ENCODE peak calls at places on chromosomes 11 and 22, in ten cellular contexts. V is SJCRH30, Z is AG04450, B is prostate gland, C is heart left ventricle, G is ovary, M is cardiac muscle cell, H is IMR-90, N is right lobe of liver, S is sigmoid colon. J is an unnamed sample.

GRCh38 chr11:131408011-131408640 is 37.7 kb downstream of the NTM start:
- DNase-seq in M (peak), C (no peak), N (no peak), B (no peak), Z (no peak), S (no peak), G (no peak), V (no peak), H (peak), J (peak)

GRCh38 chr11:41716862-41717261 is 257.4 kb upstream of the LRRC4C start:
- DNase-seq in V (no peak), N (no peak), Z (no peak), G (no peak), M (no peak), B (no peak), C (no peak), H (no peak), S (no peak), J (no peak)

GRCh38 chr11:114928260-114928870 is 250.0 kb downstream of the NXPE2 start:
- DNase-seq in V (no peak), C (no peak), G (no peak), H (no peak), B (no peak), Z (no peak), M (no peak), N (no peak), S (no peak), J (no peak)

GRCh38 chr22:21827628-21828267 is 39.7 kb downstream of the MAPK1 start:
- DNase-seq in H (no peak), Z (no peak), G (no peak), V (no peak), M (no peak), C (no peak), S (no peak), B (no peak), N (no peak), J (no peak)

GRCh38 chr11:130243816-130244215 is 70.9 kb downstream of the ZBTB44 start:
- DNase-seq in M (no peak), Z (no peak), B (no peak), N (no peak), V (no peak), S (no peak), C (no peak), H (no peak), G (no peak), J (no peak)

GRCh38 chr11:45021692-45022130 is 71.0 kb upstream of the TP53I11 start:
- DNase-seq in N (no peak), C (peak), H (peak), G (peak), M (peak), Z (no peak), B (no peak), S (peak), V (peak), J (no peak)

GRCh38 chr11:120090411-120090810 is 47.5 kb downstream of the TRIM29 start:
- DNase-seq in S (no peak), Z (no peak), G (no peak), N (no peak), C (no peak), V (no peak), M (no peak), B (no peak), H (no peak), J (no peak)

GRCh38 chr22:43919106-43919965 is 4.3 kb upstream of the PNPLA3 start:
- DNase-seq in M (no peak), C (no peak), H (peak), G (no peak), N (peak), S (no peak), Z (no peak), B (peak), V (no peak), J (peak)

GRCh38 chr11:2273771-2274170 is 3.4 kb upstream of the ASCL2 start:
- DNase-seq in Z (no peak), B (no peak), V (no peak), H (no peak), C (no peak), N (no peak), S (peak), M (no peak), G (no peak), J (peak)

GRCh38 chr11:26753738-26754504 is 32.1 kb upstream of the SLC5A12 start:
- DNase-seq in B (peak), N (peak), M (peak), H (peak), G (peak), S (peak), C (peak), Z (peak), V (peak), J (peak)

GRCh38 chr22:30309981-30310672 is 16.6 kb downstream of the TBC1D10A start:
- DNase-seq in H (peak), C (no peak), B (peak), Z (no peak), G (no peak), S (peak), N (no peak), M (no peak), V (no peak), J (peak)

GRCh38 chr11:126113012-126113411 is 50.3 kb upstream of the CDON start:
- DNase-seq in Z (no peak), H (no peak), S (peak), V (no peak), N (no peak), C (no peak), B (no peak), G (no peak), M (no peak), J (no peak)

GRCh38 chr22:47151490-47151889 is 389.0 kb downstream of the TBC1D22A start:
- DNase-seq in Z (no peak), V (no peak), C (no peak), M (no peak), S (no peak), H (peak), N (no peak), G (no peak), B (no peak), J (no peak)

GRCh38 chr11:79050784-79051183 is 390.0 kb downstream of the TENM4 start:
- DNase-seq in H (peak), N (no peak), M (no peak), C (peak), S (no peak), G (peak), V (peak), B (no peak), Z (peak), J (no peak)

GRCh38 chr11:103947566-103947919 is 88.9 kb upstream of the DDI1 start:
- DNase-seq in S (no peak), B (no peak), Z (no peak), C (no peak), V (no peak), H (peak), M (no peak), N (no peak), G (no peak), J (no peak)

GRCh38 chr11:1196516-1197391 is 26.1 kb upstream of the MUC5B start:
- DNase-seq in M (no peak), H (no peak), S (peak), G (peak), Z (no peak), C (no peak), B (no peak), V (no peak), N (peak), J (peak)

GRCh38 chr11:10481567-10482349 is 26.7 kb downstream of the AMPD3 start:
- DNase-seq in Z (peak), H (peak), B (no peak), N (no peak), C (no peak), G (no peak), V (no peak), S (no peak), M (no peak), J (no peak)

GRCh38 chr22:26462971-26463661 is 20.5 kb downstream of the HPS4 start:
- DNase-seq in C (no peak), B (no peak), N (peak), V (no peak), M (peak), G (no peak), S (no peak), Z (no peak), H (peak), J (no peak)

GRCh38 chr11:111727431-111727830 is 38.8 kb downstream of the PPP2R1B start:
- DNase-seq in M (no peak), G (no peak), C (no peak), V (no peak), N (no peak), Z (no peak), S (no peak), B (no peak), H (no peak), J (no peak)

GRCh38 chr11:122671270-122671906 is 15.9 kb downstream of the UBASH3B start:
- DNase-seq in H (peak), C (no peak), N (no peak), B (no peak), G (no peak), V (no peak), Z (peak), M (no peak), S (no peak), J (no peak)

GRCh38 chr22:43467171-43467570 is 55.4 kb downstream of the MPPED1 start:
- DNase-seq in S (no peak), Z (no peak), B (no peak), C (no peak), H (no peak), M (no peak), V (no peak), G (peak), N (no peak), J (no peak)

GRCh38 chr22:25176799-25177198 is 22.9 kb upstream of the CRYBB3 start:
- DNase-seq in M (no peak), V (no peak), G (no peak), H (no peak), Z (no peak), B (no peak), S (no peak), N (no peak), C (no peak), J (no peak)

GRCh38 chr22:25174888-25175411 is 24.7 kb upstream of the CRYBB3 start:
- DNase-seq in Z (no peak), S (no peak), B (no peak), H (no peak), N (no peak), M (no peak), G (no peak), V (no peak), C (no peak), J (no peak)

GRCh38 chr22:25177895-25178294 is 21.8 kb upstream of the CRYBB3 start:
- DNase-seq in B (no peak), M (no peak), S (no peak), Z (no peak), C (no peak), N (no peak), V (no peak), G (no peak), H (no peak), J (no peak)

GRCh38 chr22:25177226-25177625 is 22.4 kb upstream of the CRYBB3 start:
- DNase-seq in N (no peak), C (no peak), S (no peak), H (no peak), Z (no peak), B (no peak), V (no peak), G (no peak), M (no peak), J (no peak)

GRCh38 chr22:25176175-25176574 is 23.5 kb upstream of the CRYBB3 start:
- DNase-seq in C (no peak), Z (no peak), G (no peak), V (no peak), B (peak), M (no peak), S (no peak), H (no peak), N (no peak), J (no peak)
- H3K27ac ChIP-seq in C (no peak), Z (no peak), G (no peak), V (no peak), B (peak), M (no peak), S (no peak), H (no peak), N (no peak), J (no peak)

GRCh38 chr11:128334311-128335044 is 252.9 kb downstream of the ETS1 start:
- DNase-seq in N (peak), G (peak), H (no peak), S (peak), B (no peak), M (no peak), Z (no peak), C (peak), V (no peak), J (no peak)
- H3K27ac ChIP-seq in N (no peak), G (no peak), H (no peak), S (no peak), B (no peak), M (no peak), Z (no peak), C (peak), V (no peak), J (peak)

DNA sequence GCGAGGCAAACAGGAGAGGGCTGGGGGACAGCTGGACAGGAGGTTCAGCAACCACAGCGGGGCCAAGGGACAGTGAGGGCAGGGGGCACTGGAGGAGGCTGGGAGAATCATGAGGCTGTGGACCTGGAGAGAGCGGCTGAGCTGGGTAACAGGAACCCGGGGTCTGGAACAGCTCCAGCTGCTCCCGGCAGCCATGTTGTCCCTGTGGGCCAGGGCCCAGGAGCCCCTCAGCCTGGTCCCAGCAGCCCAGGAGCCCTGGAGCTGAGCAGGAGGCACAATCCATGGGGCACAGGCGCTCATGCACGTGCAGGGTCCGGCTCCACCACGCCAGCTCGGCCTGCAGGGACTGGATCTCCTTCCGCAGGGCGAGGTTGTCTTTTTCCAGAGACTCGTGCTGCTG is 7.4 kb downstream of the BATF2 start:
- DNase-seq in B (no peak), M (no peak), G (no peak), N (no peak), V (peak), Z (no peak), H (no peak), S (no peak), C (no peak), J (no peak)
- H3K27ac ChIP-seq in B (no peak), M (no peak), G (no peak), N (peak), V (no peak), Z (no peak), H (no peak), S (peak), C (peak), J (peak)

GRCh38 chr11:60528934-60529333 is 13.7 kb downstream of the MS4A13 start:
- DNase-seq in C (no peak), S (no peak), B (no peak), H (no peak), N (no peak), M (no peak), Z (no peak), G (no peak), V (no peak), J (no peak)
- H3K27ac ChIP-seq in C (no peak), S (no peak), B (no peak), H (no peak), N (no peak), M (no peak), Z (no peak), G (no peak), V (no peak), J (no peak)

GRCh38 chr22:38398609-38399401 is 56.2 kb downstream of the KCNJ4 start:
- DNase-seq in H (peak), B (peak), M (peak), N (peak), C (peak), S (peak), G (peak), Z (peak), V (peak), J (peak)

GRCh38 chr22:38402204-38402603 is 52.8 kb downstream of the KCNJ4 start:
- DNase-seq in C (no peak), Z (no peak), G (peak), N (no peak), V (no peak), S (no peak), B (no peak), H (no peak), M (no peak), J (no peak)

GRCh38 chr22:38401336-38402084 is 53.5 kb downstream of the KCNJ4 start:
- DNase-seq in N (peak), C (no peak), S (no peak), M (no peak), V (no peak), H (no peak), G (peak), B (no peak), Z (no peak), J (no peak)

DNA sequence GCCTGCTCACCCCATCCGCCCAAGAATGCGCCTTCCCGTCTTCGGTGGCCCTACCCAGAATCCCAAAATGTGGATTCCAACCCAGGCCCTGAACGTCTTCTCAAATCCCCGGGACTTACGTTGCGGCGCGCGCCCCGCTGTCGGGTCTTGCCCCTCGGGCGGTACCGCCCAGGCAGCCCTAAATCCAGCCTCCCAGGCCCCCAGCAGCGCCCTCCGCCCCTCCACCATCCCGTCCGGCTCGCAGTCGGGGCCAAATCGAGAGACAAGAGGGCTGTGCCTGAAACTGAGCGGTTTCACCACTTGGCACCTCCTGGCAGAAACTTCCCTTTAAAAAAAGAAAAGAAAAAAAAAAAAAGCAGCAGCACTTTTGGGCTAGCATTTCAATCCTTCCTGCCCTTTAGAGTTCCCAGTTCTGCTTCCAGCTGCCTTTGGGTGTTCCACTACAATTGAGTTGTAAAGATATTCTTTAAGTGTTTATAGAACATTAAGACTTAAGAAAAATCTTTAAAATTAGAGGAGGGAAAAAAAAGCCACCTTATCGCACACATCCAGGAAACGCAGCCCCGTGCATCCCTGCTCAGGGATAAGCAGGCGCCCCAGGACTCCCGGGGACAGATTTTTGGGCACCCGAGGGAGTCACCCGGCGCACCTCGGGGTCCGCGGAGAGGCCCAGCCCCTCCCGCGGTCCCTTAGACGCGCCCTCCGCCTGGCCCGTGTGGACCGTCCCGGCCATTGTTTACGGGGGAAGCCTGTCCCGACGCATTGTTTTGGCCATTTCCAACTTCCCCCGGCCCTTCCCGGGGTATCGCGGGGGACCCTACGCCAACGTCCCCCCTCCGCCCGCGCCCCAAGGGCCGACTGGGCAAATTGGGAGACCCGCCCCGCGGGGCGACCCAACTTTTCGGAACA is 57.6 kb downstream of the KCNJ4 start:
- DNase-seq in N (peak), Z (no peak), H (no peak), B (no peak), C (peak), M (peak), G (peak), S (no peak), V (peak), J (no peak)
- H3K27ac ChIP-seq in N (peak), Z (no peak), H (peak), B (peak), C (peak), M (peak), G (no peak), S (peak), V (no peak), J (peak)

GRCh38 chr22:41840216-41840615 is 7.3 kb downstream of the SREBF2 start:
- DNase-seq in C (no peak), Z (no peak), B (no peak), V (no peak), G (no peak), S (no peak), N (no peak), M (no peak), H (no peak), J (no peak)
- H3K27ac ChIP-seq in C (no peak), Z (no peak), B (peak), V (no peak), G (no peak), S (no peak), N (no peak), M (peak), H (no peak), J (peak)

DNA sequence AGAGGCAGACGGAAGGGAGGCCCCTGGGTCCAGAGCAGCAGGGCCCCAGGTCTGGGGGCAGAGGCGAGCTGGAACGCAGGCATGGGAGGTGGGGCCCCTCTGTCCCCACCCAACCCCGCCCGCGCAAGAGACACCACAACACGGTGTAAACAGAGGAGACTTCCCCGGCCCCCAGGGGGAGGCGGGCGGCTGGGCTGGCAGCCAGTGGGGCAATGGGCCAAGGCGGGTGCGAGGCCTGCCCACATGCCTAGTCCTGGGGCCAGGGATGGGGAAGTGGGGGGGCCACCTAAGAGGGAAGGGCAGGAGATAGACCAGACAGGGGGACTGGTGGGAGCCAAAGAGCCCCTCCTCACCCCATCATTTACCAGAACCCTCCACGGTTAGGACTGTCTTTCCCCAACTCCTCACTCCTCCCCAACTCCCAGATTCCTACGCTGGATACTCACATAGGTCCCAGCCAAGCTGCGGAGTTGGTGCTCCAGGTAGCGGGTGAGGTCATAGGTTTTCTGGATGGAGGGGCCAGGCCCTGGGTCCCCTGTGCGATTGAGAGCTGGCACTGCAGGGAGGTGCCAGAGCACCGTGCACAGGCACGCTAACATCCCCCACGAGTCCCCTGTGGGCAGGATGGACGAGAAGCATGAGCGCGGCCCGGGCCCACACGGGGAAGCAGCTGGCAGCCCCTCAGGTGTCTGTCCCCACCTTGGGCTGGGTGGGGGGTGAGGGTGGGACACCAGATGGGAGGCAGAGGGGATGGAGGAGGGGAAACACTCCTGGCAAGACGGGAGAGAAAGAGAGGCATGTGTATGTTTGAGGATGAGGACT is 6.2 kb downstream of the CLCF1 start:
- DNase-seq in V (no peak), Z (no peak), H (no peak), N (no peak), S (no peak), C (no peak), M (no peak), B (no peak), G (peak), J (no peak)
- H3K27ac ChIP-seq in V (no peak), Z (no peak), H (peak), N (no peak), S (peak), C (no peak), M (no peak), B (peak), G (peak), J (peak)